ENCODE peak calls at places on chromosomes 2 and 18, in six cellular contexts. I, A, Q, L, T and N are unnamed samples.

GRCh38 chr18:433297-433696 is 67.2 kb downstream of the COLEC12 start:
- DNase-seq in A (no peak), T (no peak), L (no peak), I (no peak), Q (no peak), N (no peak)

GRCh38 chr18:40357536-40357935 is 1597.5 kb upstream of the PIK3C3 start:
- DNase-seq in Q (no peak), I (no peak), T (no peak), L (no peak), A (no peak), N (no peak)

GRCh38 chr2:45607701-45608100 is 3.4 kb downstream of the SRBD1 start:
- DNase-seq in T (peak), Q (no peak), L (peak), I (no peak), A (peak), N (no peak)

GRCh38 chr18:75846321-75846720 is 418.8 kb upstream of the SMIM21 start:
- DNase-seq in Q (no peak), T (no peak), A (no peak), L (no peak), I (no peak), N (no peak)

GRCh38 chr2:163191372-163191771 is 352.8 kb upstream of the KCNH7 start:
- DNase-seq in T (no peak), L (peak), Q (peak), I (peak), A (peak), N (no peak)

GRCh38 chr2:225894240-225894980 is 494.9 kb downstream of the NYAP2 start:
- DNase-seq in Q (no peak), I (no peak), A (peak), T (no peak), L (peak), N (no peak)

GRCh38 chr18:44229693-44230108 is 451.0 kb upstream of the SETBP1 start:
- DNase-seq in A (no peak), T (no peak), I (peak), Q (no peak), L (no peak), N (no peak)

GRCh38 chr2:85143463-85144082 is 10.4 kb downstream of the TCF7L1 start:
- DNase-seq in Q (no peak), L (no peak), T (no peak), I (no peak), A (no peak), N (no peak)

GRCh38 chr2:239985356-239985755 is 39.8 kb downstream of the NDUFA10 start:
- DNase-seq in A (no peak), T (no peak), Q (no peak), L (no peak), I (no peak), N (no peak)

GRCh38 chr2:42110287-42110973 is 58.7 kb upstream of the EML4 start:
- DNase-seq in Q (no peak), A (no peak), I (no peak), L (peak), T (no peak), N (no peak)

GRCh38 chr2:19799881-19800780 is 101.7 kb downstream of the TTC32 start:
- DNase-seq in L (no peak), T (no peak), Q (no peak), I (no peak), A (no peak), N (no peak)

GRCh38 chr2:69601179-69601612 is 42.3 kb downstream of the AAK1 start:
- DNase-seq in L (no peak), A (peak), T (no peak), I (no peak), Q (no peak), N (no peak)

GRCh38 chr2:130354135-130354420 is 1.8 kb upstream of the PTPN18 start:
- DNase-seq in L (no peak), Q (no peak), A (no peak), I (no peak), T (no peak), N (no peak)

GRCh38 chr2:227378371-227378782 is 729 bp downstream of the TM4SF20 start:
- DNase-seq in I (no peak), A (no peak), L (no peak), Q (no peak), T (no peak), N (no peak)